ENCODE peak calls at places on chromosome 21, in seven cellular contexts. One of them, this sample, is unnamed.

GRCh38 chr21:33198346-33199135 is 31.2 kb upstream of the IFNAR2 start:
- DNase-seq in WERI-Rb-1: peak
- DNase-seq in RPMI7951: peak
- DNase-seq in stimulated activated CD4-positive, alpha-beta T cell treated with anti-CD3 and anti-CD28 coated beads, Interleukin-2, amount 100 ng/mL, for 48 hours: no peak
- DNase-seq in amniotic stem cell: no peak
- DNase-seq in activated T-cell treated with anti-CD3 and anti-CD28 coated beads for 1 hour: no peak
- DNase-seq in NCI-H1092: no peak
- DNase-seq in this sample: no peak

GRCh38 chr21:44285547-44285992 is at the start of gene AIRE:
- DNase-seq in WERI-Rb-1: no peak
- DNase-seq in RPMI7951: peak
- DNase-seq in stimulated activated CD4-positive, alpha-beta T cell treated with anti-CD3 and anti-CD28 coated beads, Interleukin-2, amount 100 ng/mL, for 48 hours: no peak
- DNase-seq in amniotic stem cell: no peak
- DNase-seq in activated T-cell treated with anti-CD3 and anti-CD28 coated beads for 1 hour: no peak
- DNase-seq in NCI-H1092: no peak
- DNase-seq in this sample: no peak

GRCh38 chr21:29271927-29272333 is 26.8 kb upstream of the BACH1 start:
- DNase-seq in WERI-Rb-1: no peak
- DNase-seq in RPMI7951: no peak
- DNase-seq in stimulated activated CD4-positive, alpha-beta T cell treated with anti-CD3 and anti-CD28 coated beads, Interleukin-2, amount 100 ng/mL, for 48 hours: no peak
- DNase-seq in amniotic stem cell: no peak
- DNase-seq in activated T-cell treated with anti-CD3 and anti-CD28 coated beads for 1 hour: no peak
- DNase-seq in NCI-H1092: no peak
- DNase-seq in this sample: peak

GRCh38 chr21:45080639-45081414 is 6.4 kb downstream of the ADARB1 start:
- DNase-seq in WERI-Rb-1: no peak
- DNase-seq in RPMI7951: peak
- DNase-seq in stimulated activated CD4-positive, alpha-beta T cell treated with anti-CD3 and anti-CD28 coated beads, Interleukin-2, amount 100 ng/mL, for 48 hours: no peak
- DNase-seq in amniotic stem cell: peak
- DNase-seq in activated T-cell treated with anti-CD3 and anti-CD28 coated beads for 1 hour: no peak
- DNase-seq in NCI-H1092: no peak
- DNase-seq in this sample: no peak

GRCh38 chr21:44088401-44088780 is 18.8 kb upstream of the PWP2 start:
- DNase-seq in WERI-Rb-1: no peak
- DNase-seq in RPMI7951: no peak
- DNase-seq in stimulated activated CD4-positive, alpha-beta T cell treated with anti-CD3 and anti-CD28 coated beads, Interleukin-2, amount 100 ng/mL, for 48 hours: no peak
- DNase-seq in amniotic stem cell: no peak
- DNase-seq in activated T-cell treated with anti-CD3 and anti-CD28 coated beads for 1 hour: no peak
- DNase-seq in NCI-H1092: no peak
- DNase-seq in this sample: no peak

GRCh38 chr21:44496900-44497550 is 41.7 kb downstream of the LRRC3 start:
- DNase-seq in WERI-Rb-1: no peak
- DNase-seq in RPMI7951: no peak
- DNase-seq in stimulated activated CD4-positive, alpha-beta T cell treated with anti-CD3 and anti-CD28 coated beads, Interleukin-2, amount 100 ng/mL, for 48 hours: no peak
- DNase-seq in amniotic stem cell: no peak
- DNase-seq in activated T-cell treated with anti-CD3 and anti-CD28 coated beads for 1 hour: no peak
- DNase-seq in NCI-H1092: peak
- DNase-seq in this sample: no peak

GRCh38 chr21:34592120-34592561 is 22.8 kb downstream of the RCAN1 start:
- DNase-seq in WERI-Rb-1: peak
- DNase-seq in RPMI7951: no peak
- DNase-seq in stimulated activated CD4-positive, alpha-beta T cell treated with anti-CD3 and anti-CD28 coated beads, Interleukin-2, amount 100 ng/mL, for 48 hours: no peak
- DNase-seq in amniotic stem cell: no peak
- DNase-seq in activated T-cell treated with anti-CD3 and anti-CD28 coated beads for 1 hour: no peak
- DNase-seq in NCI-H1092: no peak
- DNase-seq in this sample: peak

GRCh38 chr21:36310016-36310415 is 10.0 kb upstream of the MORC3 start:
- DNase-seq in WERI-Rb-1: no peak
- DNase-seq in RPMI7951: no peak
- DNase-seq in stimulated activated CD4-positive, alpha-beta T cell treated with anti-CD3 and anti-CD28 coated beads, Interleukin-2, amount 100 ng/mL, for 48 hours: no peak
- DNase-seq in amniotic stem cell: no peak
- DNase-seq in activated T-cell treated with anti-CD3 and anti-CD28 coated beads for 1 hour: no peak
- DNase-seq in NCI-H1092: no peak
- DNase-seq in this sample: no peak

GRCh38 chr21:46017148-46017547 is 35.6 kb downstream of the COL6A1 start:
- DNase-seq in WERI-Rb-1: no peak
- DNase-seq in RPMI7951: no peak
- DNase-seq in stimulated activated CD4-positive, alpha-beta T cell treated with anti-CD3 and anti-CD28 coated beads, Interleukin-2, amount 100 ng/mL, for 48 hours: no peak
- DNase-seq in amniotic stem cell: no peak
- DNase-seq in activated T-cell treated with anti-CD3 and anti-CD28 coated beads for 1 hour: no peak
- DNase-seq in NCI-H1092: no peak
- DNase-seq in this sample: no peak

GRCh38 chr21:33561373-33561772 is 18.5 kb downstream of the SON start:
- DNase-seq in WERI-Rb-1: no peak
- DNase-seq in RPMI7951: no peak
- DNase-seq in stimulated activated CD4-positive, alpha-beta T cell treated with anti-CD3 and anti-CD28 coated beads, Interleukin-2, amount 100 ng/mL, for 48 hours: no peak
- DNase-seq in amniotic stem cell: no peak
- DNase-seq in activated T-cell treated with anti-CD3 and anti-CD28 coated beads for 1 hour: no peak
- DNase-seq in NCI-H1092: no peak
- DNase-seq in this sample: no peak

GRCh38 chr21:34684174-34684876 is 15.5 kb downstream of the CLIC6 start:
- DNase-seq in WERI-Rb-1: no peak
- DNase-seq in RPMI7951: no peak
- DNase-seq in stimulated activated CD4-positive, alpha-beta T cell treated with anti-CD3 and anti-CD28 coated beads, Interleukin-2, amount 100 ng/mL, for 48 hours: no peak
- DNase-seq in amniotic stem cell: no peak
- DNase-seq in activated T-cell treated with anti-CD3 and anti-CD28 coated beads for 1 hour: no peak
- DNase-seq in NCI-H1092: no peak
- DNase-seq in this sample: no peak

GRCh38 chr21:34743831-34744230 is 75.0 kb downstream of the CLIC6 start:
- DNase-seq in WERI-Rb-1: no peak
- DNase-seq in RPMI7951: peak
- DNase-seq in stimulated activated CD4-positive, alpha-beta T cell treated with anti-CD3 and anti-CD28 coated beads, Interleukin-2, amount 100 ng/mL, for 48 hours: no peak
- DNase-seq in amniotic stem cell: peak
- DNase-seq in activated T-cell treated with anti-CD3 and anti-CD28 coated beads for 1 hour: no peak
- DNase-seq in NCI-H1092: no peak
- DNase-seq in this sample: peak

GRCh38 chr21:17585875-17586450 is 26.7 kb downstream of the BTG3 start:
- DNase-seq in WERI-Rb-1: peak
- DNase-seq in RPMI7951: peak
- DNase-seq in stimulated activated CD4-positive, alpha-beta T cell treated with anti-CD3 and anti-CD28 coated beads, Interleukin-2, amount 100 ng/mL, for 48 hours: no peak
- DNase-seq in amniotic stem cell: no peak
- DNase-seq in activated T-cell treated with anti-CD3 and anti-CD28 coated beads for 1 hour: no peak
- DNase-seq in NCI-H1092: peak
- DNase-seq in this sample: peak

GRCh38 chr21:32246571-32246970 is 32.3 kb downstream of the MIS18A start:
- DNase-seq in WERI-Rb-1: no peak
- DNase-seq in RPMI7951: no peak
- DNase-seq in stimulated activated CD4-positive, alpha-beta T cell treated with anti-CD3 and anti-CD28 coated beads, Interleukin-2, amount 100 ng/mL, for 48 hours: no peak
- DNase-seq in amniotic stem cell: no peak
- DNase-seq in activated T-cell treated with anti-CD3 and anti-CD28 coated beads for 1 hour: no peak
- DNase-seq in NCI-H1092: no peak
- DNase-seq in this sample: no peak

GRCh38 chr21:28811860-28812259 is 180.8 kb downstream of the LTN1 start:
- DNase-seq in WERI-Rb-1: no peak
- DNase-seq in RPMI7951: no peak
- DNase-seq in stimulated activated CD4-positive, alpha-beta T cell treated with anti-CD3 and anti-CD28 coated beads, Interleukin-2, amount 100 ng/mL, for 48 hours: no peak
- DNase-seq in amniotic stem cell: no peak
- DNase-seq in activated T-cell treated with anti-CD3 and anti-CD28 coated beads for 1 hour: no peak
- DNase-seq in NCI-H1092: no peak
- DNase-seq in this sample: no peak

GRCh38 chr21:46294647-46295176 is 8.6 kb downstream of the YBEY start:
- DNase-seq in WERI-Rb-1: no peak
- DNase-seq in RPMI7951: peak
- DNase-seq in stimulated activated CD4-positive, alpha-beta T cell treated with anti-CD3 and anti-CD28 coated beads, Interleukin-2, amount 100 ng/mL, for 48 hours: no peak
- DNase-seq in amniotic stem cell: no peak
- DNase-seq in activated T-cell treated with anti-CD3 and anti-CD28 coated beads for 1 hour: no peak
- DNase-seq in NCI-H1092: no peak
- DNase-seq in this sample: no peak

GRCh38 chr21:25369524-25370300 is 237.6 kb downstream of the MRPL39 start:
- DNase-seq in WERI-Rb-1: no peak
- DNase-seq in RPMI7951: peak
- DNase-seq in stimulated activated CD4-positive, alpha-beta T cell treated with anti-CD3 and anti-CD28 coated beads, Interleukin-2, amount 100 ng/mL, for 48 hours: no peak
- DNase-seq in amniotic stem cell: no peak
- DNase-seq in activated T-cell treated with anti-CD3 and anti-CD28 coated beads for 1 hour: no peak
- DNase-seq in NCI-H1092: no peak
- DNase-seq in this sample: no peak

GRCh38 chr21:44436958-44437357 is 18.4 kb upstream of the LRRC3 start:
- DNase-seq in WERI-Rb-1: peak
- DNase-seq in RPMI7951: no peak
- DNase-seq in stimulated activated CD4-positive, alpha-beta T cell treated with anti-CD3 and anti-CD28 coated beads, Interleukin-2, amount 100 ng/mL, for 48 hours: no peak
- DNase-seq in amniotic stem cell: no peak
- DNase-seq in activated T-cell treated with anti-CD3 and anti-CD28 coated beads for 1 hour: no peak
- DNase-seq in NCI-H1092: no peak
- DNase-seq in this sample: no peak

GRCh38 chr21:24225432-24225831 is 1381.8 kb downstream of the MRPL39 start:
- DNase-seq in WERI-Rb-1: no peak
- DNase-seq in RPMI7951: peak
- DNase-seq in stimulated activated CD4-positive, alpha-beta T cell treated with anti-CD3 and anti-CD28 coated beads, Interleukin-2, amount 100 ng/mL, for 48 hours: no peak
- DNase-seq in amniotic stem cell: no peak
- DNase-seq in activated T-cell treated with anti-CD3 and anti-CD28 coated beads for 1 hour: no peak
- DNase-seq in NCI-H1092: no peak
- DNase-seq in this sample: no peak